ENCODE peak calls at places on chromosomes 11 and 22, in ten cellular contexts. R is HepG2, F is HCT116, E is SK-N-MC, O is GM23338, P is suprapubic skin, C is spleen, L is K562, Z is HL-60, U is prostate gland. B is an unnamed sample.

GRCh38 chr11:31437742-31438435 is 68.2 kb downstream of the DNAJC24 start:
- DNase-seq in R (no peak), F (no peak), L (no peak), E (no peak), C (no peak), U (no peak), O (no peak), P (no peak), Z (no peak), B (no peak)

GRCh38 chr11:113103932-113104331 is 142.7 kb downstream of the NCAM1 start:
- DNase-seq in P (no peak), L (no peak), F (no peak), R (no peak), O (peak; percentile 7), Z (no peak), E (no peak), U (no peak), C (no peak), B (no peak)

GRCh38 chr11:32435947-32436750 is 810 bp upstream of the WT1 start:
- DNase-seq in U (no peak), O (peak; percentile 65), E (no peak), Z (no peak), F (no peak), L (no peak), R (no peak), P (no peak), C (peak; percentile 70), B (no peak)

GRCh38 chr11:98107736-98108135 is 913.0 kb upstream of the CNTN5 start:
- DNase-seq in F (no peak), Z (no peak), C (no peak), P (no peak), L (no peak), E (peak; percentile 2), U (no peak), R (no peak), O (no peak), B (no peak)

GRCh38 chr11:113907681-113908080 is 3.1 kb downstream of the HTR3B start:
- DNase-seq in L (no peak), C (no peak), R (no peak), E (no peak), U (no peak), O (no peak), P (no peak), Z (no peak), F (no peak), B (no peak)

GRCh38 chr11:127345819-127346459 is 345.4 kb upstream of the KIRREL3 start:
- DNase-seq in R (peak; percentile 13), L (peak; percentile 20), E (peak; percentile 12), U (peak; percentile 6), O (peak; percentile 72), Z (no peak), F (no peak), P (no peak), C (no peak), B (no peak)

GRCh38 chr11:22392561-22392960 is 54.4 kb downstream of the SLC17A6 start:
- DNase-seq in E (no peak), O (no peak), L (no peak), F (no peak), P (no peak), C (no peak), R (no peak), U (no peak), Z (no peak), B (peak; percentile 14)

GRCh38 chr11:117998201-117998579 is 12.0 kb downstream of the IL10RA start:
- DNase-seq in L (no peak), R (no peak), P (no peak), O (no peak), F (no peak), C (no peak), Z (no peak), E (no peak), U (no peak), B (no peak)

GRCh38 chr11:75103380-75104026 is 6.8 kb upstream of the OR2AT4 start:
- DNase-seq in P (no peak), U (no peak), O (no peak), L (peak; percentile 25), R (no peak), Z (no peak), F (no peak), C (no peak), E (no peak), B (no peak)

GRCh38 chr22:47001288-47001687 is 238.8 kb downstream of the TBC1D22A start:
- DNase-seq in Z (no peak), R (no peak), E (no peak), C (no peak), P (no peak), F (no peak), O (no peak), L (no peak), U (no peak), B (no peak)

GRCh38 chr22:32024791-32025190 is 18.3 kb upstream of the SLC5A1 start:
- DNase-seq in C (no peak), Z (no peak), E (no peak), U (no peak), O (no peak), P (no peak), F (no peak), L (no peak), R (no peak), B (no peak)

GRCh38 chr11:65575568-65576231 is at the start of gene EHBP1L1:
- DNase-seq in R (no peak), L (peak; percentile 91), E (no peak), F (no peak), U (no peak), P (no peak), Z (peak; percentile 92), O (peak; percentile 63), C (peak; percentile 95), B (peak; percentile 32)

GRCh38 chr11:118396097-118396501 is 5.3 kb upstream of the ATP5MG start:
- DNase-seq in U (no peak), Z (no peak), P (no peak), R (no peak), O (no peak), E (no peak), C (no peak), F (no peak), L (no peak), B (no peak)

GRCh38 chr11:66905631-66906030 is 48.8 kb downstream of the LRFN4 start:
- DNase-seq in E (no peak), Z (no peak), C (no peak), L (no peak), P (no peak), O (no peak), U (no peak), R (no peak), F (no peak), B (no peak)

GRCh38 chr22:37060801-37061610 is 9.5 kb downstream of the KCTD17 start:
- DNase-seq in C (no peak), L (no peak), F (no peak), R (no peak), E (no peak), Z (no peak), P (no peak), O (no peak), U (no peak), B (no peak)

DNA sequence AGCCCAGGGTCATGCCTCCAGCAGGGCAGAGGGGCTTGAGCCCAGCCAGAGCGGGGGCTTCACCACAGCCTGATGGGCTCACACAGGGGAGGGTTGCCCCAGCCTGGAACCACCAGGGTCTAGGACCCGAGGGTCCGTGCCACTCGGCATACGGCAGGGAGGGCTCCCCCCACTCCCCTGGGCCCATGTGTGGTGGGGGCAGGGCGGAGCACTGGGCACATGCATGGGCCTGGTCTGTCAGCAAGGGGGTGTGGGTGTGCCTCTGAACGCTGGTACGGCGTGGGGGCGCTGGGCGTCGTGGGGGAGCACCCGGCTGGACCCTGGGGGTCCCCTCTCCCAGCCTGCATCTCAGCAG is 29.3 kb downstream of the MOB2 start:
- DNase-seq in L (no peak), O (no peak), U (no peak), F (no peak), E (no peak), R (no peak), P (no peak), Z (no peak), C (no peak), B (no peak)
- TF ChIP-seq POLR2AphosphoS5 in L (no peak), O (no peak), U (no peak), F (no peak), E (no peak), R (no peak), P (no peak), Z (no peak), C (no peak), B (no peak)

DNA sequence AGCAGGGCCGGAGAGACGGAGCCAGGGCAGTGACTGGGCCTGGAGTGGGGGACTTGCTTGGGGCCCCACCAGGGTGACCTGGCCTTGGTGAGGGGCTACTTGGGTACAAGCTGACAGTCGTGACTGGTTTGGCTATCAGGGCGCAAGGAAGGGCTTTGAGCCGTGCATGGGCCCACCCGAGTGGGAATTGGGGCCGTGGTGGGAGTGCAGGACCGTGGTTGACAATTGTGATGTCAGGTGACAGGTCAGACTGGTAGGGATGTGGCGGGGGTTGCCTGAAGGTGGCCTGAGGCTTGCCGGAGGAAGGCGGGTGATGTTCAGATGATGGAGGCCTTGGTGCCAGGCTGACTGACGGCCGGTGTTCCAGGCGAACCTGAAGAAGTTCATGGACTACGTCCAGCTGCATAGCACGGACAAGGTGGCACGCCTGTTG is 5.6 kb downstream of the SHANK3 start:
- DNase-seq in C (peak; percentile 59), L (no peak), Z (no peak), F (no peak), U (no peak), P (no peak), R (no peak), E (no peak), O (no peak), B (no peak)
- H3K4me3 ChIP-seq in C (no peak overlapping the region), L (no peak overlapping the region), Z (no peak overlapping the region), F (no peak overlapping the region), U (no peak overlapping the region), P (peak overlapping the region; percentile 56), R (no peak overlapping the region), E (no peak overlapping the region), O (no peak overlapping the region), B (no peak overlapping the region)

DNA sequence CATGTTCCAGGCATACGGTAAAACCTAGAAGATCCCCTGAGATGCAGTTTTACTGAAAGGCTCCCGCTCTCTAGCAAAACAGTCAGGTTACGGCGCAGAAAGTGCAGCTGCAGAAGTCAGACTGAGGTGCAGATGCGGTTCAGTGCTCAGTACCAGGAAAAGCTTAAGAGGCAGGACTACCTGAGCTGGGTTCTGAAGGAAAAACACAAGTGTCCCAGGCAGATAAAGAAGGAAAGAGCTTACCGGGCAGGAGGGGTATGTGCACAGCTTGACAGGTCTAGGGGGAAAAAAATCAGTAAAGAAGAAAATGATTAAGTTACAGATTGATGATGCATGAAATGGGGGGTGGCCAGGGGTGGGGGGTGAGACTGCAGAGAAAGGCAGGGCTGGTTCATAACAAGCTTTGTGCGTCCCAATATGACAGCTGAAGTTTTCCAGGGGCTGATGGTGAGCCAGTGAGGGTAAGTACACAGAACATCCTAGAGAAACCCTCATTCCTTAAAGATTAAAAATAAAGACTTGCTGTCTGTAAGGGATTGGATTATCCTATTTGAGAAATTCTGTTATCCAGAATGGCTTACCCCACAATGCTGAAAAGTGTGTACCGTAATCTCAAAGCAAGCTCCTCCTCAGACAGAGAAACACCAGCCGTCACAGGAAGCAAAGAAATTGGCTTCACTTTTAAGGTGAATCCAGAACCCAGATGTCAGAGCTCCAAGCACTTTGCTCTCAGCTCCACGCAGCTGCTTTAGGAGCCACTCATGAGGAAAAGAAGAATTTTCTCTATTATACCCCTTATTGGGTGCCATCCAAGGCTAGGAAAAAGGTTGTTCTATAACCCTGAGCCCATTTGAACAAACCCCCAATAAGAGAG is 11.8 kb downstream of the LARGE1 start:
- DNase-seq in U (no peak), C (no peak), L (no peak), F (no peak), P (no peak), R (no peak), E (no peak), Z (no peak), O (no peak), B (no peak)
- TF ChIP-seq POLR2AphosphoS5 in U (no peak), C (no peak), L (no peak), F (no peak), P (no peak), R (no peak), E (no peak), Z (no peak), O (no peak), B (no peak)

GRCh38 chr11:101158119-101158518 is 28.5 kb upstream of the PGR start:
- DNase-seq in C (no peak), R (no peak), U (no peak), E (no peak), F (no peak), L (no peak), Z (no peak), O (no peak), P (no peak), B (no peak)
- H3K4me3 ChIP-seq in C (no peak overlapping the region), R (no peak overlapping the region), U (no peak overlapping the region), E (no peak overlapping the region), F (no peak overlapping the region), L (no peak overlapping the region), Z (no peak overlapping the region), O (no peak overlapping the region), P (no peak overlapping the region), B (no peak overlapping the region)